ENCODE peak calls at places on chromosomes 13 and 19, in four cellular contexts. S is CD8-positive, alpha-beta memory T cell; Z is hepatic stellate cell; T is glutamatergic neuron. D is an unnamed sample.

GRCh38 chr13:74554581-74555290 is 420.5 kb upstream of the KLF12 start:
- DNase-seq in Z (no peak), T (peak; percentile 48), S (no peak), D (no peak)

GRCh38 chr19:2089727-2090053 is 6.4 kb downstream of the MOB3A start:
- DNase-seq in Z (no peak), T (no peak), S (no peak), D (no peak)

GRCh38 chr19:2167896-2168618 is 4.3 kb downstream of the DOT1L start:
- DNase-seq in S (peak; percentile 34), Z (no peak), T (no peak), D (peak; percentile 25)

GRCh38 chr13:38804061-38804460 is 117.2 kb downstream of the FREM2 start:
- DNase-seq in Z (no peak), T (no peak), S (no peak), D (no peak)

GRCh38 chr13:105518086-105518485 is 1017.4 kb downstream of the EFNB2 start:
- DNase-seq in Z (no peak), T (no peak), S (no peak), D (no peak)

GRCh38 chr19:17125052-17125727 is 49.6 kb downstream of the MYO9B start:
- DNase-seq in S (peak; percentile 87), Z (peak; percentile 61), T (peak; percentile 71), D (no peak)

GRCh38 chr13:99702687-99703319 is 201.5 kb downstream of the TM9SF2 start:
- DNase-seq in S (no peak), T (no peak), Z (no peak), D (no peak)

GRCh38 chr19:42196011-42197001 is 21.2 kb downstream of the DEDD2 start:
- DNase-seq in T (no peak), S (no peak), Z (no peak), D (no peak)

GRCh38 chr13:43878897-43879322 is 630 bp downstream of the CCDC122 start:
- DNase-seq in T (no peak), Z (peak; percentile 85), S (peak; percentile 2), D (peak; percentile 59)

GRCh38 chr19:1019980-1020867 is 699 bp downstream of the TMEM259 start:
- DNase-seq in S (no peak), T (no peak), Z (no peak), D (no peak)

GRCh38 chr19:38792250-38793111 is 3.5 kb downstream of the LGALS7B start:
- DNase-seq in T (peak; percentile 80), Z (no peak), S (no peak), D (no peak)

GRCh38 chr19:30673336-30673735 is 301.2 kb downstream of the ZNF536 start:
- DNase-seq in T (no peak), Z (no peak), S (no peak), D (no peak)

GRCh38 chr19:7679771-7680605 is 645 bp upstream of the TRAPPC5 start:
- DNase-seq in T (no peak), Z (no peak), S (no peak), D (no peak)

GRCh38 chr19:41321600-41322270 is 11.8 kb downstream of the CCDC97 start:
- DNase-seq in T (peak; percentile 77), Z (peak; percentile 91), S (no peak), D (no peak)

GRCh38 chr19:1019616-1019961 is 1.3 kb downstream of the TMEM259 start:
- DNase-seq in Z (no peak), T (no peak), S (no peak), D (no peak)

GRCh38 chr13:51396352-51396751 is 56.5 kb downstream of the INTS6 start:
- DNase-seq in S (no peak), T (no peak), Z (no peak), D (no peak)

GRCh38 chr13:101211261-101211660 is 205.0 kb downstream of the NALCN start:
- DNase-seq in Z (peak; percentile 20), S (no peak), T (no peak), D (peak; percentile 58)

GRCh38 chr19:39539165-39539518 is 819 bp downstream of the EID2 start:
- DNase-seq in Z (no peak), S (no peak), T (no peak), D (peak; percentile 37)

GRCh38 chr13:85608255-85608829 is 190.9 kb downstream of the SLITRK6 start:
- DNase-seq in Z (no peak), T (no peak), S (no peak), D (no peak)

GRCh38 chr13:108962652-108963051 is 333.2 kb downstream of the MYO16 start:
- DNase-seq in Z (no peak), T (no peak), S (no peak), D (no peak)

GRCh38 chr19:35565016-35565856 is 1.8 kb upstream of the ATP4A start:
- DNase-seq in S (no peak), T (no peak), Z (no peak), D (no peak)

GRCh38 chr19:15200575-15201364 is at the start of gene NOTCH3:
- DNase-seq in S (no peak), T (no peak), Z (peak; percentile 73), D (no peak)

GRCh38 chr19:55635334-55635717 is 5.5 kb upstream of the ZNF580 start:
- DNase-seq in S (no peak), T (no peak), Z (no peak), D (no peak)

GRCh38 chr19:18193388-18194207 is 580 bp downstream of the MPV17L2 start:
- DNase-seq in T (peak; percentile 36), S (no peak), Z (no peak), D (no peak)

GRCh38 chr13:60138674-60139073 is 25.1 kb downstream of the DIAPH3 start:
- DNase-seq in Z (no peak), S (no peak), T (no peak), D (no peak)

GRCh38 chr19:38079926-38080380 is 144.1 kb downstream of the DPF1 start:
- DNase-seq in Z (peak; percentile 97), S (no peak), T (no peak), D (peak; percentile 69)

GRCh38 chr13:76331948-76332712 is 554.1 kb downstream of the KCTD12 start:
- DNase-seq in S (no peak), Z (no peak), T (no peak), D (no peak)

GRCh38 chr13:33194820-33195692 is 90.5 kb downstream of the STARD13 start:
- DNase-seq in Z (peak; percentile 47), S (no peak), T (no peak), D (no peak)

GRCh38 chr13:40186041-40186440 is 480.4 kb downstream of the FOXO1 start:
- DNase-seq in Z (no peak), S (no peak), T (no peak), D (no peak)

D was measured in mammary epithelial cell.